ENCODE peak calls at places on chromosomes 13 and 19, in seven cellular contexts. One of them, this sample, is unnamed.

GRCh38 chr13:44050450-44051063 is 170.9 kb downstream of the LACC1 start:
- DNase-seq in osteoblast: no peak
- DNase-seq in astrocyte of the spinal cord: peak
- DNase-seq in cardiac fibroblast: peak
- DNase-seq in endothelial cell: no peak
- DNase-seq in fibroblast of mammary gland: peak
- DNase-seq in HCT116: peak
- DNase-seq in this sample: no peak

GRCh38 chr13:42348576-42348975 is 76.6 kb downstream of the AKAP11 start:
- DNase-seq in osteoblast: no peak
- DNase-seq in astrocyte of the spinal cord: no peak
- DNase-seq in cardiac fibroblast: no peak
- DNase-seq in endothelial cell: no peak
- DNase-seq in fibroblast of mammary gland: no peak
- DNase-seq in HCT116: no peak
- DNase-seq in this sample: no peak

GRCh38 chr19:40585677-40586422 is 9.2 kb downstream of the SHKBP1 start:
- DNase-seq in osteoblast: peak
- DNase-seq in astrocyte of the spinal cord: peak
- DNase-seq in cardiac fibroblast: peak
- DNase-seq in endothelial cell: no peak
- DNase-seq in fibroblast of mammary gland: peak
- DNase-seq in HCT116: no peak
- DNase-seq in this sample: peak

GRCh38 chr19:41882568-41883462 is at the start of gene ARHGEF1:
- DNase-seq in osteoblast: peak
- DNase-seq in astrocyte of the spinal cord: no peak
- DNase-seq in cardiac fibroblast: no peak
- DNase-seq in endothelial cell: peak
- DNase-seq in fibroblast of mammary gland: no peak
- DNase-seq in HCT116: no peak
- DNase-seq in this sample: no peak

GRCh38 chr13:92963029-92963428 is 263.6 kb upstream of the GPC6 start:
- DNase-seq in osteoblast: peak
- DNase-seq in astrocyte of the spinal cord: peak
- DNase-seq in cardiac fibroblast: no peak
- DNase-seq in endothelial cell: no peak
- DNase-seq in fibroblast of mammary gland: peak
- DNase-seq in HCT116: no peak
- DNase-seq in this sample: no peak

GRCh38 chr13:64551755-64552154 is 2678.4 kb downstream of the PCDH9 start:
- DNase-seq in osteoblast: no peak
- DNase-seq in astrocyte of the spinal cord: peak
- DNase-seq in cardiac fibroblast: peak
- DNase-seq in endothelial cell: no peak
- DNase-seq in fibroblast of mammary gland: peak
- DNase-seq in HCT116: no peak
- DNase-seq in this sample: peak

GRCh38 chr19:40416918-40417713 is 3.9 kb upstream of the PRX start:
- DNase-seq in osteoblast: peak
- DNase-seq in astrocyte of the spinal cord: no peak
- DNase-seq in cardiac fibroblast: peak
- DNase-seq in endothelial cell: peak
- DNase-seq in fibroblast of mammary gland: no peak
- DNase-seq in HCT116: no peak
- DNase-seq in this sample: no peak

GRCh38 chr19:12720851-12721655 is 2.7 kb downstream of the TNPO2 start:
- DNase-seq in osteoblast: peak
- DNase-seq in astrocyte of the spinal cord: peak
- DNase-seq in cardiac fibroblast: peak
- DNase-seq in endothelial cell: no peak
- DNase-seq in fibroblast of mammary gland: no peak
- DNase-seq in HCT116: no peak
- DNase-seq in this sample: peak

GRCh38 chr19:45424191-45425058 is 708 bp upstream of the ERCC1 start:
- DNase-seq in osteoblast: peak
- DNase-seq in astrocyte of the spinal cord: peak
- DNase-seq in cardiac fibroblast: peak
- DNase-seq in endothelial cell: peak
- DNase-seq in fibroblast of mammary gland: peak
- DNase-seq in HCT116: peak
- DNase-seq in this sample: peak

GRCh38 chr13:107211073-107211472 is 643.1 kb upstream of the ARGLU1 start:
- DNase-seq in osteoblast: peak
- DNase-seq in astrocyte of the spinal cord: peak
- DNase-seq in cardiac fibroblast: peak
- DNase-seq in endothelial cell: peak
- DNase-seq in fibroblast of mammary gland: peak
- DNase-seq in HCT116: peak
- DNase-seq in this sample: peak

GRCh38 chr13:111184685-111185401 is 69.7 kb downstream of the ARHGEF7 start:
- DNase-seq in osteoblast: peak
- DNase-seq in astrocyte of the spinal cord: no peak
- DNase-seq in cardiac fibroblast: peak
- DNase-seq in endothelial cell: no peak
- DNase-seq in fibroblast of mammary gland: peak
- DNase-seq in HCT116: no peak
- DNase-seq in this sample: no peak

GRCh38 chr13:106498571-106498970 is 36.9 kb downstream of the EFNB2 start:
- DNase-seq in osteoblast: no peak
- DNase-seq in astrocyte of the spinal cord: no peak
- DNase-seq in cardiac fibroblast: no peak
- DNase-seq in endothelial cell: no peak
- DNase-seq in fibroblast of mammary gland: no peak
- DNase-seq in HCT116: no peak
- DNase-seq in this sample: no peak

GRCh38 chr13:79810671-79811070 is 329.7 kb downstream of the NDFIP2 start:
- DNase-seq in osteoblast: no peak
- DNase-seq in astrocyte of the spinal cord: peak
- DNase-seq in cardiac fibroblast: peak
- DNase-seq in endothelial cell: no peak
- DNase-seq in fibroblast of mammary gland: no peak
- DNase-seq in HCT116: no peak
- DNase-seq in this sample: peak

GRCh38 chr13:52414963-52415362 is 9.0 kb upstream of the THSD1 start:
- DNase-seq in osteoblast: peak
- DNase-seq in astrocyte of the spinal cord: peak
- DNase-seq in cardiac fibroblast: peak
- DNase-seq in endothelial cell: no peak
- DNase-seq in fibroblast of mammary gland: peak
- DNase-seq in HCT116: no peak
- DNase-seq in this sample: peak

GRCh38 chr13:30957258-30957943 is 24.9 kb downstream of the TEX26 start:
- DNase-seq in osteoblast: peak
- DNase-seq in astrocyte of the spinal cord: no peak
- DNase-seq in cardiac fibroblast: no peak
- DNase-seq in endothelial cell: no peak
- DNase-seq in fibroblast of mammary gland: no peak
- DNase-seq in HCT116: no peak
- DNase-seq in this sample: no peak

GRCh38 chr13:31859546-31859945 is 120.2 kb downstream of the RXFP2 start:
- DNase-seq in osteoblast: peak
- DNase-seq in astrocyte of the spinal cord: no peak
- DNase-seq in cardiac fibroblast: peak
- DNase-seq in endothelial cell: no peak
- DNase-seq in fibroblast of mammary gland: peak
- DNase-seq in HCT116: no peak
- DNase-seq in this sample: no peak

GRCh38 chr13:31884556-31884955 is 145.2 kb downstream of the RXFP2 start:
- DNase-seq in osteoblast: no peak
- DNase-seq in astrocyte of the spinal cord: no peak
- DNase-seq in cardiac fibroblast: no peak
- DNase-seq in endothelial cell: no peak
- DNase-seq in fibroblast of mammary gland: no peak
- DNase-seq in HCT116: no peak
- DNase-seq in this sample: no peak

GRCh38 chr19:16330368-16330801 is 5.8 kb downstream of the KLF2 start:
- DNase-seq in osteoblast: peak
- DNase-seq in astrocyte of the spinal cord: peak
- DNase-seq in cardiac fibroblast: peak
- DNase-seq in endothelial cell: no peak
- DNase-seq in fibroblast of mammary gland: peak
- DNase-seq in HCT116: peak
- DNase-seq in this sample: peak

GRCh38 chr13:86986448-86986847 is 684.7 kb upstream of the SLITRK5 start:
- DNase-seq in osteoblast: no peak
- DNase-seq in astrocyte of the spinal cord: peak
- DNase-seq in cardiac fibroblast: no peak
- DNase-seq in endothelial cell: no peak
- DNase-seq in fibroblast of mammary gland: no peak
- DNase-seq in HCT116: no peak
- DNase-seq in this sample: no peak

GRCh38 chr13:91351123-91351522 is 3.6 kb downstream of the MIR17HG start:
- DNase-seq in osteoblast: peak
- DNase-seq in astrocyte of the spinal cord: no peak
- DNase-seq in cardiac fibroblast: no peak
- DNase-seq in endothelial cell: no peak
- DNase-seq in fibroblast of mammary gland: no peak
- DNase-seq in HCT116: no peak
- DNase-seq in this sample: no peak

GRCh38 chr19:54551293-54551692 is 22.3 kb upstream of the LILRA2 start:
- DNase-seq in osteoblast: no peak
- DNase-seq in astrocyte of the spinal cord: no peak
- DNase-seq in cardiac fibroblast: no peak
- DNase-seq in endothelial cell: no peak
- DNase-seq in fibroblast of mammary gland: no peak
- DNase-seq in HCT116: no peak
- DNase-seq in this sample: no peak

GRCh38 chr13:36813226-36813625 is 5.8 kb upstream of the RFXAP start:
- DNase-seq in osteoblast: no peak
- DNase-seq in astrocyte of the spinal cord: no peak
- DNase-seq in cardiac fibroblast: no peak
- DNase-seq in endothelial cell: no peak
- DNase-seq in fibroblast of mammary gland: no peak
- DNase-seq in HCT116: no peak
- DNase-seq in this sample: no peak
- TF ChIP-seq CTCF in osteoblast: no peak
- TF ChIP-seq CTCF in astrocyte of the spinal cord: no peak
- TF ChIP-seq CTCF in cardiac fibroblast: no peak
- TF ChIP-seq CTCF in endothelial cell: no peak
- TF ChIP-seq CTCF in fibroblast of mammary gland: no peak
- TF ChIP-seq CTCF in HCT116: no peak
- TF ChIP-seq CTCF in this sample: no peak

GRCh38 chr13:113122571-113123225 is at the start of gene F10:
- DNase-seq in osteoblast: peak
- DNase-seq in astrocyte of the spinal cord: peak
- DNase-seq in cardiac fibroblast: peak
- DNase-seq in endothelial cell: no peak
- DNase-seq in fibroblast of mammary gland: peak
- DNase-seq in HCT116: peak
- DNase-seq in this sample: peak
- TF ChIP-seq CTCF in osteoblast: no peak
- TF ChIP-seq CTCF in astrocyte of the spinal cord: no peak
- TF ChIP-seq CTCF in cardiac fibroblast: peak
- TF ChIP-seq CTCF in endothelial cell: no peak
- TF ChIP-seq CTCF in fibroblast of mammary gland: no peak
- TF ChIP-seq CTCF in HCT116: no peak
- TF ChIP-seq CTCF in this sample: peak

GRCh38 chr13:98446234-98446621 is 130.7 kb downstream of the STK24 start:
- DNase-seq in osteoblast: no peak
- DNase-seq in astrocyte of the spinal cord: no peak
- DNase-seq in cardiac fibroblast: no peak
- DNase-seq in endothelial cell: no peak
- DNase-seq in fibroblast of mammary gland: no peak
- DNase-seq in HCT116: no peak
- DNase-seq in this sample: no peak

GRCh38 chr13:98448642-98448928 is 128.3 kb downstream of the STK24 start:
- DNase-seq in osteoblast: no peak
- DNase-seq in astrocyte of the spinal cord: no peak
- DNase-seq in cardiac fibroblast: no peak
- DNase-seq in endothelial cell: no peak
- DNase-seq in fibroblast of mammary gland: no peak
- DNase-seq in HCT116: no peak
- DNase-seq in this sample: no peak

GRCh38 chr13:98447130-98447529 is 129.8 kb downstream of the STK24 start:
- DNase-seq in osteoblast: no peak
- DNase-seq in astrocyte of the spinal cord: no peak
- DNase-seq in cardiac fibroblast: no peak
- DNase-seq in endothelial cell: no peak
- DNase-seq in fibroblast of mammary gland: no peak
- DNase-seq in HCT116: no peak
- DNase-seq in this sample: no peak

GRCh38 chr13:98449273-98449672 is 127.6 kb downstream of the STK24 start:
- DNase-seq in osteoblast: peak
- DNase-seq in astrocyte of the spinal cord: no peak
- DNase-seq in cardiac fibroblast: no peak
- DNase-seq in endothelial cell: no peak
- DNase-seq in fibroblast of mammary gland: no peak
- DNase-seq in HCT116: no peak
- DNase-seq in this sample: no peak

DNA sequence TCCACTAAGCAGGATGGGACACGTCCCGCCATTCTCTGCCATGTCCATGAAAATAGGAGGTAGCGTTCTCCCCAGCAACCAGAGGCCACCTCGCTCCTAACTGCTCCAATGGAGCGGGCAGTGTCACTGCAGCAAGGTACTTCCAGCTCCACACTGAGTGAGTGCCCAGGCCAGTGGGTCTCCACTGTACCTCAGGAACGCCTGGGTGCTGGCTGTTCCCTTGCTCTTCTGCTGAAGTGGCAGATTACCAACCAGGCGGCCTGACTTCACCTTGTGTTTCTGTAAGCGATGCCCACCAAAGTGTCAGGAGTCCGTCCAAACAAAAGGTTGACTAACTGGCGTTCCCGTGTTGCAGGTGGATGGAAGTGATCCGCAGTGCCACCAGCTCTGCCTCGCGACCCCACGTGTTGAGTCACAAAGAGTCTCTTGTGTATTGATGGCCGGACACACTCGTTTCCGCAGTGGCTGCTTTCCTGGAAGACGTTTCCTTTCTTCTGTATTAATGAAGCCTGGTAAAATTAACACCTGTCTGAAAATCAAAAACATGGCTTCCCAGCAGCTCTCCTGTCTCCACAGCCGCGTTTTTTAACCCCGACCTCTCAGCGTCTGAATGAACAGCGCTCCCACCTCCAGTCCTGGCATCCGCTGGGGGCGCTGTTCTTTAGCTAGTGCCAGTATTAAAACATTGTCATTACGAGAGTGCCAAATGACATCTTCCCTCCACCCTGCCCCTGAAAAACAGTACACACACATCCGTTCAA is 128.8 kb downstream of the STK24 start:
- DNase-seq in osteoblast: peak
- DNase-seq in astrocyte of the spinal cord: peak
- DNase-seq in cardiac fibroblast: peak
- DNase-seq in endothelial cell: peak
- DNase-seq in fibroblast of mammary gland: peak
- DNase-seq in HCT116: peak
- DNase-seq in this sample: no peak
- TF ChIP-seq CTCF in osteoblast: peak
- TF ChIP-seq CTCF in astrocyte of the spinal cord: peak
- TF ChIP-seq CTCF in cardiac fibroblast: peak
- TF ChIP-seq CTCF in endothelial cell: peak
- TF ChIP-seq CTCF in fibroblast of mammary gland: peak
- TF ChIP-seq CTCF in HCT116: no peak
- TF ChIP-seq CTCF in this sample: peak

DNA sequence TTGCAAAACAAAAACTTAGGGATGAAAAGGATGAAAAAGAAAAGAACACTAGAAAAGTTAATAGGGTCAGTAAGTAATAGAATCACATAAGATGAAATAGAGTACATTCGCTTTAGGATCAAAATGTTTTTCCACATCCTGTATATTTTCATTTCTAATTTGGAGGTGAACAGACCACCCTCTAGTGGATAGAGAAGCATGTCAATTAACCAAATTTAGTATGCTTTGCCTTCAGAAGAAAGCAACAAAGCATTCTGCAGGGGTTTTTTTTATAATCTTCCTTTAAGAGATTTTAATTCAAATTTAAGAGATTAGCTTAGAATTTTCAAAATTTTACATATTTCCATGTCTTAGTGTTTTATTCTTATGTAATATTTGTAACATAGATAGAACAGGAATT is 610.9 kb upstream of the SGCG start:
- DNase-seq in osteoblast: no peak
- DNase-seq in astrocyte of the spinal cord: no peak
- DNase-seq in cardiac fibroblast: no peak
- DNase-seq in endothelial cell: no peak
- DNase-seq in fibroblast of mammary gland: no peak
- DNase-seq in HCT116: no peak
- DNase-seq in this sample: no peak
- TF ChIP-seq CTCF in osteoblast: no peak
- TF ChIP-seq CTCF in astrocyte of the spinal cord: no peak
- TF ChIP-seq CTCF in cardiac fibroblast: no peak
- TF ChIP-seq CTCF in endothelial cell: no peak
- TF ChIP-seq CTCF in fibroblast of mammary gland: no peak
- TF ChIP-seq CTCF in HCT116: no peak
- TF ChIP-seq CTCF in this sample: no peak